ENCODE peak calls at places on chromosomes 16 and 17, in nine cellular contexts. K is EL; I is frontal cortex; H is activated naive CD4-positive, alpha-beta T cell; M is adrenal gland; Z is hypothalamus; F is non-pigmented ciliary epithelial cell; U is caudate nucleus; G is NCI-H748 treated with DMSO at 0.1 percent for 48 hours. D is an unnamed sample.

GRCh38 chr17:81084691-81085419 is 49.9 kb downstream of the BAIAP2 start:
- DNase-seq in F (no peak), Z (no peak), M (no peak), G (no peak), K (no peak), H (no peak), I (no peak), U (no peak), D (no peak)

GRCh38 chr17:1005361-1005946 is 8.5 kb downstream of the TIMM22 start:
- DNase-seq in F (no peak), K (no peak), M (peak), U (no peak), G (peak), H (no peak), Z (peak), I (peak), D (no peak)

GRCh38 chr17:35744830-35745229 is 8.2 kb downstream of the GAS2L2 start:
- DNase-seq in H (no peak), K (no peak), M (no peak), U (no peak), I (no peak), G (no peak), F (no peak), Z (no peak), D (no peak)

GRCh38 chr17:74369221-74369620 is 1.9 kb downstream of the GPR142 start:
- DNase-seq in K (no peak), Z (no peak), H (peak), G (no peak), F (no peak), M (no peak), I (no peak), U (no peak), D (no peak)

GRCh38 chr16:89168381-89169189 is 3.0 kb upstream of the CDH15 start:
- DNase-seq in Z (no peak), F (no peak), U (no peak), K (no peak), I (no peak), H (no peak), M (no peak), G (no peak), D (no peak)

GRCh38 chr16:58768145-58768544 is 34.0 kb upstream of the GOT2 start:
- DNase-seq in K (no peak), Z (no peak), M (no peak), G (no peak), F (no peak), I (no peak), U (no peak), H (no peak), D (no peak)

GRCh38 chr16:70526403-70526802 is 2.8 kb downstream of the SF3B3 start:
- DNase-seq in G (no peak), M (no peak), U (no peak), Z (no peak), K (no peak), F (no peak), H (no peak), I (no peak), D (peak)

GRCh38 chr16:18979936-18980335 is 3.8 kb upstream of the TMC7 start:
- DNase-seq in F (no peak), M (no peak), I (no peak), K (no peak), U (no peak), Z (no peak), H (no peak), G (no peak), D (no peak)

GRCh38 chr17:17134051-17134951 is 71.8 kb downstream of the PLD6 start:
- DNase-seq in F (no peak), I (no peak), Z (no peak), M (no peak), G (no peak), K (no peak), U (no peak), H (no peak), D (no peak)

GRCh38 chr16:23524001-23524400 is 13.7 kb upstream of the GGA2 start:
- DNase-seq in G (no peak), I (no peak), H (no peak), Z (no peak), U (no peak), K (no peak), F (no peak), M (no peak), D (no peak)

GRCh38 chr16:4846503-4846900 is 586 bp downstream of the GLYR1 start:
- DNase-seq in H (no peak), I (no peak), U (no peak), K (peak), Z (no peak), F (no peak), M (peak), G (no peak), D (no peak)

GRCh38 chr17:81192386-81193050 is 26.5 kb upstream of the AATK start:
- DNase-seq in Z (no peak), U (no peak), G (no peak), H (no peak), M (no peak), I (no peak), K (no peak), F (no peak), D (no peak)

GRCh38 chr17:83013779-83014117 is 65.7 kb upstream of the METRNL start:
- DNase-seq in F (no peak), U (no peak), K (no peak), Z (no peak), H (no peak), M (no peak), G (no peak), I (no peak), D (no peak)